ENCODE peak calls at places on chromosomes 6 and 20, in six cellular contexts. U, R, Z, L, N and A are unnamed samples.

GRCh38 chr6:93423542-93423941 is 4.2 kb upstream of the EPHA7 start:
- DNase-seq in U (no peak), R (peak; percentile 31), Z (no peak), L (peak; percentile 8), N (peak; percentile 82), A (no peak)

GRCh38 chr6:121884056-121884455 is 448.6 kb downstream of the GJA1 start:
- DNase-seq in U (no peak), R (no peak), Z (no peak), L (no peak), N (no peak), A (no peak)

GRCh38 chr6:45658958-45659357 is 281.2 kb upstream of the SUPT3H start:
- DNase-seq in U (no peak), R (no peak), Z (no peak), L (no peak), N (no peak), A (no peak)

GRCh38 chr6:30450908-30451818 is 38.1 kb upstream of the HLA-E start:
- DNase-seq in U (no peak), R (no peak), Z (no peak), L (no peak), N (no peak), A (no peak)

GRCh38 chr20:6295477-6296256 is 172.8 kb upstream of the FERMT1 start:
- DNase-seq in U (no peak), R (no peak), Z (no peak), L (no peak), N (no peak), A (no peak)

GRCh38 chr20:59829415-59830106 is 103.9 kb downstream of the SYCP2 start:
- DNase-seq in U (no peak), R (no peak), Z (no peak), L (no peak), N (no peak), A (no peak)

GRCh38 chr20:33884633-33885032 is 73.5 kb downstream of the CHMP4B start:
- DNase-seq in U (no peak), R (no peak), Z (no peak), L (no peak), N (no peak), A (no peak)

GRCh38 chr6:23584134-23584763 is 541.8 kb upstream of the NRSN1 start:
- DNase-seq in U (no peak), R (no peak), Z (no peak), L (no peak), N (no peak), A (no peak)

GRCh38 chr6:121498481-121499276 is 63.2 kb downstream of the GJA1 start:
- DNase-seq in U (no peak), R (no peak), Z (peak; percentile 44), L (no peak), N (no peak), A (no peak)

GRCh38 chr20:51043811-51044210 is 20.9 kb upstream of the KCNG1 start:
- DNase-seq in U (no peak), R (no peak), Z (no peak), L (no peak), N (no peak), A (no peak)

GRCh38 chr6:148265058-148265457 is 77.6 kb upstream of the SASH1 start:
- DNase-seq in U (no peak), R (no peak), Z (no peak), L (no peak), N (no peak), A (no peak)

DNA sequence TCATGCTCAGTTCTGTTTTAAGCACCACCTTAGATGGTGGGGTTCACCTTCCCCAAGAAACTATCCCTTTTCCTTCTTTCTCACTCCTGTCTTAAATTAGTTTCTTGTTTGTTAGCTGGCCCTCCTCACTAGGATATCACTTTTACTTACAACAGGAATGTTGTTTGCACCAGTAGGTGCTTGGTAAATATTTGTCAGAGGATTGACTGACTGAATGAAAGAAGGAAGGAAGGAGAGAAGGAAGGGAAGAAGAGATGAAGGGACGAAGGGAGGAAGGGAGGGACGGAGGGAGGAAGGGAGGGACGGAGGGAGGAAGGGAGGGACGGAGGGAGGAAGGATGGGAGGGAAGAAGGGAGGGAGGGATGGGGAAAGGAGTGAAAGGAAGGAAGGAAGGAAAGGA is 543 bp upstream of the KCNK15 start:
- DNase-seq in U (no peak), R (no peak), Z (no peak), L (no peak), N (no peak), A (no peak)
- H3K4me1 ChIP-seq in U (peaks cover 27% of the 10 kb centered on the region), R (peaks cover 6% of the 10 kb centered on the region), Z (no peaks in the 10 kb centered on the region), L (peaks cover 12% of the 10 kb centered on the region), N (peaks cover 18% of the 10 kb centered on the region), A (peaks cover 14% of the 10 kb centered on the region)

GRCh38 chr6:106134087-106134770 is 48.1 kb downstream of the PRDM1 start:
- DNase-seq in U (no peak), R (no peak), Z (no peak), L (no peak), N (no peak), A (no peak)
- H3K4me1 ChIP-seq in U (peaks cover 20% of the 10 kb centered on the region), R (peaks cover 17% of the 10 kb centered on the region), Z (no peaks in the 10 kb centered on the region), L (peaks cover 36% of the 10 kb centered on the region), N (peaks cover 6% of the 10 kb centered on the region), A (no peaks in the 10 kb centered on the region)

DNA sequence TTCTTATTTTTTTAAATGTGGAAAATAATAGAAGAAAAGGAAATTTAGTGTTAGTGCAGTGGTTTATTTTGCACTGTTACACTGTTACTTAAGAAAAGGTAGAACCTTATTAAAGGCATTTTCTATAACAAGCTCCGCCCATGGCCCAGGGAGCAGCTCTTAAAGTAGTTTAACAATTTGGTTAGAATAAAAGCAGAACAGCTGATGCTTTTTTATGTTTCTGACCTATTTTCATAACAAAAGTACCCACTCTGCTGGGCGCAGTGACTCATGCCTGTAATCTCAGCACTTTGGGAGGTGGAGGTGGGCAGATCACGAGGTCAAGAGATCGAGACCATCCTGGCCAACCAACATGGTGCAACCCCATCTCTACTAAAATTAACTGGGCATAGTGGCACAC is 32.6 kb downstream of the DSTN start:
- DNase-seq in U (no peak), R (no peak), Z (no peak), L (no peak), N (no peak), A (no peak)
- H3K4me1 ChIP-seq in U (peaks cover 49% of the 10 kb centered on the region), R (peaks cover 4% of the 10 kb centered on the region), Z (peaks cover 16% of the 10 kb centered on the region), L (no peaks in the 10 kb centered on the region), N (no peaks in the 10 kb centered on the region), A (peaks cover 58% of the 10 kb centered on the region)

GRCh38 chr20:64066984-64067605 is 4.1 kb downstream of the TCEA2 start:
- DNase-seq in U (no peak), R (no peak), Z (no peak), L (no peak), N (no peak), A (no peak)

GRCh38 chr20:64069614-64070243 is 6.7 kb downstream of the TCEA2 start:
- DNase-seq in U (no peak), R (peak; percentile 89), Z (no peak), L (no peak), N (peak; percentile 74), A (no peak)

GRCh38 chr20:64067733-64068307 is 4.8 kb downstream of the TCEA2 start:
- DNase-seq in U (no peak), R (no peak), Z (no peak), L (no peak), N (no peak), A (no peak)

GRCh38 chr20:64069209-64069613 is 6.2 kb downstream of the TCEA2 start:
- DNase-seq in U (no peak), R (no peak), Z (no peak), L (no peak), N (no peak), A (no peak)

GRCh38 chr20:64068381-64069208 is 5.6 kb downstream of the TCEA2 start:
- DNase-seq in U (no peak), R (no peak), Z (no peak), L (no peak), N (no peak), A (no peak)
- H3K4me1 ChIP-seq in U (peaks cover 25% of the 10 kb centered on the region), R (peaks cover 9% of the 10 kb centered on the region), Z (no peaks in the 10 kb centered on the region), L (peaks cover 40% of the 10 kb centered on the region), N (peaks cover 9% of the 10 kb centered on the region), A (peaks cover 17% of the 10 kb centered on the region)

GRCh38 chr6:106628658-106629102 is 618 bp downstream of the RTN4IP1 start:
- DNase-seq in U (no peak), R (no peak), Z (no peak), L (no peak), N (no peak), A (no peak)

GRCh38 chr6:106629103-106629858 is at the start of the genes QRSL1 and RTN4IP1:
- DNase-seq in U (peak; percentile 90), R (peak; percentile 96), Z (peak; percentile 87), L (peak; percentile 86), N (peak; percentile 88), A (peak; percentile 52)

GRCh38 chr6:106631356-106631755 is 2.0 kb downstream of the QRSL1 start:
- DNase-seq in U (no peak), R (no peak), Z (no peak), L (no peak), N (no peak), A (no peak)

GRCh38 chr6:106630366-106630765 is 988 bp downstream of the QRSL1 start:
- DNase-seq in U (no peak), R (no peak), Z (no peak), L (no peak), N (no peak), A (no peak)

DNA sequence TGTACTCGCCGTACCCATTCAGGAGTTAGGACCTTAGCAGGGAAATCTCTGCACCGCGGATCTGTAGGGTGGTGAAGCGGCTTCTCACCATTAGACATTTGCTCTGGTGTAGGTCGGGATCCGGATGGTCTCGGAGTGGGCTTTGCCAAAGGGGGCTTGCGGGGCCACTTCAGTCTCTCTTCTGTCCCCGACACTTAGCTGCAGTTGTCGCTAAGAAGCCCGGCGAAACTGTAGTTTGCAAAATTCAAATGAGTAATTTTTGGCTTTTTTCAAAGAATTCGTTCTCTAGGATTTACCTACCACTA is 433 bp downstream of the QRSL1 start:
- DNase-seq in U (no peak), R (no peak), Z (no peak), L (no peak), N (no peak), A (no peak)
- H3K4me1 ChIP-seq in U (peaks cover 24% of the 10 kb centered on the region), R (peaks cover 11% of the 10 kb centered on the region), Z (no peaks in the 10 kb centered on the region), L (peaks cover 10% of the 10 kb centered on the region), N (no peaks in the 10 kb centered on the region), A (no peaks in the 10 kb centered on the region)